ENCODE peak calls at places on chromosomes 13 and 19, in eight cellular contexts. B, R, Z, V, I, A, D and E are unnamed samples.

GRCh38 chr19:7294571-7295212 is 478 bp upstream of the INSR start:
- DNase-seq in B (peak), R (peak), Z (peak), V (peak), I (peak), A (peak), D (peak), E (peak)

GRCh38 chr13:40189885-40190655 is 476.4 kb downstream of the FOXO1 start:
- DNase-seq in B (peak), R (peak), Z (no peak), V (no peak), I (no peak), A (no peak), D (no peak), E (no peak)

GRCh38 chr19:42634409-42635232 is 39.9 kb upstream of the CEACAM8 start:
- DNase-seq in B (peak), R (peak), Z (no peak), V (peak), I (no peak), A (peak), D (peak), E (peak)

GRCh38 chr19:48341006-48341405 is 15.7 kb downstream of the EMP3 start:
- DNase-seq in B (no peak), R (no peak), Z (peak), V (no peak), I (no peak), A (peak), D (peak), E (no peak)

GRCh38 chr19:41409288-41409687 is 11.7 kb downstream of the BCKDHA start:
- DNase-seq in B (no peak), R (peak), Z (no peak), V (no peak), I (peak), A (peak), D (peak), E (peak)

GRCh38 chr19:44777715-44778347 is at the start of gene CBLC:
- DNase-seq in B (peak), R (no peak), Z (peak), V (peak), I (peak), A (no peak), D (no peak), E (peak)

GRCh38 chr13:106277483-106278154 is 257.8 kb downstream of the EFNB2 start:
- DNase-seq in B (peak), R (no peak), Z (no peak), V (no peak), I (no peak), A (no peak), D (no peak), E (no peak)

GRCh38 chr13:109818891-109819290 is 32.5 kb upstream of the IRS2 start:
- DNase-seq in B (no peak), R (peak), Z (no peak), V (no peak), I (no peak), A (no peak), D (no peak), E (no peak)

GRCh38 chr19:49700563-49700962 is 9.6 kb downstream of the CPT1C start:
- DNase-seq in B (no peak), R (no peak), Z (no peak), V (no peak), I (no peak), A (no peak), D (no peak), E (no peak)

GRCh38 chr19:34480971-34481821 is at the start of gene WTIP:
- DNase-seq in B (peak), R (peak), Z (peak), V (peak), I (peak), A (peak), D (peak), E (peak)

GRCh38 chr19:49490287-49491029 is 3.0 kb downstream of the RPL13A start:
- DNase-seq in B (no peak), R (no peak), Z (no peak), V (no peak), I (no peak), A (no peak), D (no peak), E (no peak)

GRCh38 chr13:29362849-29363604 is 232.5 kb downstream of the SLC7A1 start:
- DNase-seq in B (peak), R (peak), Z (no peak), V (peak), I (peak), A (peak), D (peak), E (peak)

GRCh38 chr13:35720690-35721554 is 244.4 kb upstream of the MAB21L1 start:
- DNase-seq in B (peak), R (peak), Z (no peak), V (peak), I (peak), A (peak), D (peak), E (peak)

GRCh38 chr19:6141217-6141616 is 5.8 kb downstream of the ACSBG2 start:
- DNase-seq in B (no peak), R (no peak), Z (no peak), V (no peak), I (no peak), A (no peak), D (no peak), E (no peak)

GRCh38 chr13:42981853-42982252 is 10.2 kb downstream of the EPSTI1 start:
- DNase-seq in B (no peak), R (no peak), Z (no peak), V (no peak), I (peak), A (no peak), D (no peak), E (no peak)

GRCh38 chr19:33603377-33603776 is 18.4 kb upstream of the CHST8 start:
- DNase-seq in B (no peak), R (no peak), Z (no peak), V (no peak), I (no peak), A (no peak), D (no peak), E (no peak)

GRCh38 chr13:111384441-111385181 is 64.2 kb downstream of the TEX29 start:
- DNase-seq in B (no peak), R (no peak), Z (no peak), V (no peak), I (no peak), A (no peak), D (no peak), E (no peak)

GRCh38 chr13:20719783-20720182 is 16.3 kb downstream of the IL17D start:
- DNase-seq in B (no peak), R (no peak), Z (no peak), V (no peak), I (no peak), A (no peak), D (no peak), E (no peak)

GRCh38 chr13:99055286-99056073 is 77.6 kb upstream of the DOCK9 start:
- DNase-seq in B (peak), R (no peak), Z (no peak), V (no peak), I (no peak), A (no peak), D (no peak), E (no peak)

GRCh38 chr13:105991622-105992254 is 543.7 kb downstream of the EFNB2 start:
- DNase-seq in B (no peak), R (peak), Z (peak), V (no peak), I (no peak), A (peak), D (no peak), E (peak)

GRCh38 chr13:75648446-75648845 is 12.3 kb downstream of the LMO7 start:
- DNase-seq in B (no peak), R (no peak), Z (no peak), V (no peak), I (no peak), A (no peak), D (no peak), E (no peak)

GRCh38 chr19:23822735-23823134 is 64.0 kb upstream of the ZNF681 start:
- DNase-seq in B (no peak), R (no peak), Z (no peak), V (no peak), I (no peak), A (no peak), D (no peak), E (no peak)

GRCh38 chr13:32206097-32206740 is 108.9 kb downstream of the ZAR1L start:
- DNase-seq in B (no peak), R (no peak), Z (no peak), V (no peak), I (no peak), A (peak), D (no peak), E (no peak)

GRCh38 chr13:107305178-107305577 is 737.2 kb upstream of the ARGLU1 start:
- DNase-seq in B (no peak), R (no peak), Z (no peak), V (no peak), I (no peak), A (no peak), D (no peak), E (no peak)

GRCh38 chr13:40801255-40802217 is 12.1 kb downstream of the SLC25A15 start:
- DNase-seq in B (no peak), R (no peak), Z (no peak), V (peak), I (no peak), A (no peak), D (no peak), E (peak)

GRCh38 chr19:18284710-18285430 is 3.4 kb upstream of the JUND start:
- DNase-seq in B (no peak), R (no peak), Z (no peak), V (no peak), I (no peak), A (no peak), D (no peak), E (no peak)

GRCh38 chr19:22595918-22596341 is 38.2 kb upstream of the ZNF492 start:
- DNase-seq in B (no peak), R (no peak), Z (no peak), V (no peak), I (no peak), A (no peak), D (peak), E (peak)

GRCh38 chr19:33502991-33503790 is 18.4 kb downstream of the PEPD start:
- DNase-seq in B (peak), R (no peak), Z (peak), V (no peak), I (no peak), A (no peak), D (no peak), E (no peak)

GRCh38 chr13:26498524-26499208 is 58.8 kb upstream of the WASF3 start:
- DNase-seq in B (no peak), R (peak), Z (no peak), V (no peak), I (no peak), A (peak), D (no peak), E (no peak)

GRCh38 chr19:35557539-35558399 is 5.7 kb downstream of the ATP4A start:
- DNase-seq in B (peak), R (peak), Z (peak), V (peak), I (peak), A (peak), D (peak), E (peak)

GRCh38 chr13:106507560-106508274 is 27.7 kb downstream of the EFNB2 start:
- DNase-seq in B (peak), R (peak), Z (no peak), V (no peak), I (no peak), A (peak), D (no peak), E (no peak)

GRCh38 chr19:14310055-14310454 is 71.2 kb upstream of the ADGRE5 start:
- DNase-seq in B (no peak), R (no peak), Z (no peak), V (no peak), I (no peak), A (no peak), D (no peak), E (no peak)

GRCh38 chr13:50299546-50300249 is 284.5 kb downstream of the KCNRG start:
- DNase-seq in B (no peak), R (no peak), Z (no peak), V (no peak), I (no peak), A (no peak), D (no peak), E (no peak)

GRCh38 chr19:18230941-18231734 is 4.9 kb upstream of the PDE4C start:
- DNase-seq in B (no peak), R (no peak), Z (no peak), V (no peak), I (no peak), A (no peak), D (no peak), E (no peak)

GRCh38 chr19:17078920-17079709 is 3.5 kb downstream of the MYO9B start:
- DNase-seq in B (peak), R (no peak), Z (peak), V (no peak), I (no peak), A (peak), D (no peak), E (no peak)

GRCh38 chr13:23455401-23456185 is 22.1 kb upstream of the SACS start:
- DNase-seq in B (no peak), R (peak), Z (no peak), V (no peak), I (no peak), A (no peak), D (no peak), E (no peak)
- TF ChIP-seq CTCF in B (no peak), R (no peak), Z (no peak), V (no peak), I (no peak), A (no peak), D (no peak), E (no peak)

GRCh38 chr13:79990048-79990447 is 350.9 kb downstream of the SPRY2 start:
- DNase-seq in B (no peak), R (no peak), Z (no peak), V (no peak), I (no peak), A (peak), D (no peak), E (no peak)
- H3K27ac ChIP-seq in B (no peak), R (no peak), Z (no peak), V (peak), I (no peak), A (no peak), D (no peak), E (no peak)

GRCh38 chr19:52638601-52639000 is 446 bp upstream of the ZNF83 start:
- DNase-seq in B (no peak), R (no peak), Z (peak), V (peak), I (no peak), A (peak), D (peak), E (peak)
- H3K4me3 ChIP-seq in B (peak), R (peak), Z (peak), V (peak), I (peak), A (peak), D (no peak), E (peak)

DNA sequence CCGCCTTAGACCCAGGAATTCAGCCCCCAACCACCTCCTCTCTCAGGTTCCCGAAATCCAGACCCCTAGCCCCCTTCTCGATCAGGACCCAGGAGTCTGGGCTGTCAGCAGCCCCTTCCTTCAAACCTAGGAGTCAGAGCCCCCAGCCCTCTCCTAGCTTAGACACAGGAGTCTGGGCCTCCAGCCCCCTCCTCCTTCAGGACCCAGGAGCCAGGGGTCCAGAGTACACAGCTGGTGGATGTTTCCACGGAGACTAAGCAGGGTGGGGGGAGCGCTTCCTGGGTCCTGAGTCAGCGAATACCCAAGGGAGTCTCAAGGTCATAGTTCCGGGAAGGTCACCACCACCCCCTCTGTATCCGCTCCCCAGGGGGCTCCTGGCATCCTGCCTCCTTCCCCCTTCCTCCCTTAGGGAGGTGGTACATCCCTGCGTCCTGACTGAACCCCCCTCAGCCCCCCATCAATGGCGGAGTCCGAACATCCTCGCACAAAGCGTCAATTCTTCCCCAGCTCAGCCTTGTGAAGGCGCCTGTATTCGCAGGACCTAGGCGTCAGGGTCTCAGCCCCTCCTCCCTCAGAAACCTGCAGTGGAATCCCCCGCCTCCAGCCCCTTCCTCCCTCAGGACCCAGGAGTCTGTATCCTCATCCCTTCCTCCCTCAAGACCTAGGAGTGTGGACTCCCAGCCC is 4.6 kb downstream of the CADM4 start:
- DNase-seq in B (peak), R (peak), Z (peak), V (no peak), I (no peak), A (no peak), D (no peak), E (no peak)
- TF ChIP-seq CTCF in B (no peak), R (no peak), Z (no peak), V (no peak), I (no peak), A (no peak), D (no peak), E (no peak)

DNA sequence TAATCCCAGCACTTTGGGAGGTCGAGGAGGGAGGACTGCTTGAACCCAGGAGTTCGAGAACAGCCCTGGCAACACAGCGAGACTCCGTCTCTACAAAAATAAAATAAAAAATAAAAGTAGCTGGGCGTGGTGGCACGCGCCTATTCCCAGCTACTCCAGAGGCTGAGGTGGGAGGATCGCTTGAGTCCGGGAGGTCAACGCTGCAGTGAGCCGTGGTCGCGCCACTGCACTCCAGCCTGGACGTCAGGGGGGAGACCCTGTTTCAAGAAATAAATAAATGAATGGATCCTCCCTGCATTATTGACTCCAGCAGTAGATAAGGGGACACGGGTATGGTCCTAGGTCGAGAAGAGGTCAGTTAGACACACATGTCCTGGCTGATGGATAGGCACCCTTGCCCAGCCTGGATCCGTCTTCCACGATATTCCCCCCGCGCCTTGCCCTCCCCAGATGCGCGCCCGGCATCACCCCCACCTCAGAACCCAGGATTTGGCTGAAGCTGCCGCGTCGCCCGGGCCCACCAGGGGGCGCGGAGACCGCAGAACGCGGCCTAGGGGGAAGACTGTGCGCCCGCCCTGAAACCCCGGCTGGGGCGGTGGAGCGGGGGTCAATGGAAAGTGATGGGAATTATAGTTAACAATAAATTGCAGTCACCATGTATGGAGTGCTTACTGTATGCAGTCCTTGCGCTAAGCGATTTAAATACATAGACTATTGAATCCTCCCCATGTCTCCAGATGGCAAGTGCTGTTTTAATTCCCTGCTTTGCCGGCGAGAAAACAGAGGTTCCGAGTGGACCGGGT is 2.1 kb upstream of the HOOK2 start:
- DNase-seq in B (peak), R (peak), Z (peak), V (peak), I (peak), A (peak), D (peak), E (peak)
- H3K27ac ChIP-seq in B (no peak), R (peak), Z (peak), V (peak), I (peak), A (peak), D (peak), E (peak)

DNA sequence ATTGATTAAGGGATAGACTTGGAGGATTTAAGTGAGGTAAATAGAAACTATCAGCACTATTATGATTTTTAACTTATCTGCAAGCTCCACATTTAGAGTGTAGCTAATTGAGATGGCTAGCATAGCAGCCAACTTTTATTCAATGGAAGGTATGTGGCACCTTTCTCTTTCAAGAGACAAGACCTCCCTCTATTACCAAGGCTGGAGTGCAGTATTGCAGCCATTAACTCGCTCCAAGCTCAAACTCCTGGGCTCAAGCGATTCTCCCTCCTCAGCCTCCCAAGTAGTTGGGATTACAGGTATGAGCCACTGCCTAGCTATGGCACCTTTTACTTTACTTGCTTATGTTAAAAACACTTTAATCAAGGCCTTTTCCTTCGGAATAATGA is 8.2 kb downstream of the TPT1 start:
- DNase-seq in B (no peak), R (no peak), Z (no peak), V (no peak), I (no peak), A (no peak), D (no peak), E (no peak)
- H3K4me3 ChIP-seq in B (no peak), R (no peak), Z (no peak), V (no peak), I (no peak), A (no peak), D (no peak), E (no peak)

GRCh38 chr13:23570931-23571330 is 719 bp downstream of the TNFRSF19 start:
- DNase-seq in B (no peak), R (peak), Z (no peak), V (no peak), I (no peak), A (peak), D (no peak), E (no peak)
- TF ChIP-seq CTCF in B (peak), R (peak), Z (no peak), V (no peak), I (no peak), A (peak), D (no peak), E (no peak)